ENCODE peak calls at places on chromosomes 7 and 10, in nine cellular contexts. One of them, this sample, is unnamed.

GRCh38 chr7:64951250-64951848 is 39.5 kb downstream of the ZNF117 start:
- DNase-seq in CD4-positive, alpha-beta T cell: no peak
- DNase-seq in nephron progenitor cell: no peak
- DNase-seq in H1: no peak
- DNase-seq in CD8-positive, alpha-beta T cell: no peak
- DNase-seq in RWPE1: peak
- DNase-seq in thoracic aorta: no peak
- DNase-seq in HCT116: peak
- DNase-seq in GM13976: peak
- DNase-seq in this sample: no peak

GRCh38 chr7:132500727-132501410 is 75.4 kb downstream of the PLXNA4 start:
- DNase-seq in CD4-positive, alpha-beta T cell: no peak
- DNase-seq in nephron progenitor cell: no peak
- DNase-seq in H1: peak
- DNase-seq in CD8-positive, alpha-beta T cell: no peak
- DNase-seq in RWPE1: no peak
- DNase-seq in thoracic aorta: peak
- DNase-seq in HCT116: no peak
- DNase-seq in GM13976: no peak
- DNase-seq in this sample: no peak

GRCh38 chr10:32346551-32347362 is at the start of gene EPC1:
- DNase-seq in CD4-positive, alpha-beta T cell: peak
- DNase-seq in nephron progenitor cell: peak
- DNase-seq in H1: peak
- DNase-seq in CD8-positive, alpha-beta T cell: peak
- DNase-seq in RWPE1: peak
- DNase-seq in thoracic aorta: peak
- DNase-seq in HCT116: peak
- DNase-seq in GM13976: peak
- DNase-seq in this sample: peak

GRCh38 chr10:34319197-34319846 is 495.8 kb downstream of the PARD3 start:
- DNase-seq in CD4-positive, alpha-beta T cell: no peak
- DNase-seq in nephron progenitor cell: no peak
- DNase-seq in H1: no peak
- DNase-seq in CD8-positive, alpha-beta T cell: no peak
- DNase-seq in RWPE1: peak
- DNase-seq in thoracic aorta: no peak
- DNase-seq in HCT116: peak
- DNase-seq in GM13976: no peak
- DNase-seq in this sample: no peak

GRCh38 chr10:97060441-97061084 is 125.2 kb downstream of the SLIT1 start:
- DNase-seq in CD4-positive, alpha-beta T cell: no peak
- DNase-seq in nephron progenitor cell: no peak
- DNase-seq in H1: no peak
- DNase-seq in CD8-positive, alpha-beta T cell: no peak
- DNase-seq in RWPE1: no peak
- DNase-seq in thoracic aorta: no peak
- DNase-seq in HCT116: no peak
- DNase-seq in GM13976: no peak
- DNase-seq in this sample: no peak

GRCh38 chr10:4937346-4937745 is 25.9 kb upstream of the AKR1C1 start:
- DNase-seq in CD4-positive, alpha-beta T cell: no peak
- DNase-seq in nephron progenitor cell: no peak
- DNase-seq in H1: no peak
- DNase-seq in CD8-positive, alpha-beta T cell: no peak
- DNase-seq in RWPE1: no peak
- DNase-seq in thoracic aorta: no peak
- DNase-seq in HCT116: no peak
- DNase-seq in GM13976: no peak
- DNase-seq in this sample: no peak

GRCh38 chr7:121288894-121289293 is 39.9 kb upstream of the WNT16 start:
- DNase-seq in CD4-positive, alpha-beta T cell: no peak
- DNase-seq in nephron progenitor cell: no peak
- DNase-seq in H1: no peak
- DNase-seq in CD8-positive, alpha-beta T cell: no peak
- DNase-seq in RWPE1: no peak
- DNase-seq in thoracic aorta: no peak
- DNase-seq in HCT116: peak
- DNase-seq in GM13976: no peak
- DNase-seq in this sample: no peak

GRCh38 chr10:127886371-127887051 is 6.2 kb downstream of the CLRN3 start:
- DNase-seq in CD4-positive, alpha-beta T cell: no peak
- DNase-seq in nephron progenitor cell: no peak
- DNase-seq in H1: peak
- DNase-seq in CD8-positive, alpha-beta T cell: no peak
- DNase-seq in RWPE1: no peak
- DNase-seq in thoracic aorta: no peak
- DNase-seq in HCT116: no peak
- DNase-seq in GM13976: no peak
- DNase-seq in this sample: no peak

GRCh38 chr10:110530131-110530831 is 32.6 kb downstream of the DUSP5 start:
- DNase-seq in CD4-positive, alpha-beta T cell: no peak
- DNase-seq in nephron progenitor cell: peak
- DNase-seq in H1: peak
- DNase-seq in CD8-positive, alpha-beta T cell: no peak
- DNase-seq in RWPE1: peak
- DNase-seq in thoracic aorta: no peak
- DNase-seq in HCT116: peak
- DNase-seq in GM13976: no peak
- DNase-seq in this sample: no peak

GRCh38 chr7:93399642-93400041 is 167.5 kb downstream of the VPS50 start:
- DNase-seq in CD4-positive, alpha-beta T cell: no peak
- DNase-seq in nephron progenitor cell: no peak
- DNase-seq in H1: no peak
- DNase-seq in CD8-positive, alpha-beta T cell: no peak
- DNase-seq in RWPE1: no peak
- DNase-seq in thoracic aorta: no peak
- DNase-seq in HCT116: no peak
- DNase-seq in GM13976: no peak
- DNase-seq in this sample: no peak

GRCh38 chr7:84021292-84021898 is 173.2 kb downstream of the SEMA3A start:
- DNase-seq in CD4-positive, alpha-beta T cell: no peak
- DNase-seq in nephron progenitor cell: no peak
- DNase-seq in H1: no peak
- DNase-seq in CD8-positive, alpha-beta T cell: no peak
- DNase-seq in RWPE1: no peak
- DNase-seq in thoracic aorta: no peak
- DNase-seq in HCT116: no peak
- DNase-seq in GM13976: no peak
- DNase-seq in this sample: no peak

GRCh38 chr10:81414038-81414437 is 461.0 kb upstream of the NRG3 start:
- DNase-seq in CD4-positive, alpha-beta T cell: no peak
- DNase-seq in nephron progenitor cell: peak
- DNase-seq in H1: no peak
- DNase-seq in CD8-positive, alpha-beta T cell: no peak
- DNase-seq in RWPE1: no peak
- DNase-seq in thoracic aorta: no peak
- DNase-seq in HCT116: no peak
- DNase-seq in GM13976: no peak
- DNase-seq in this sample: no peak

GRCh38 chr7:103766630-103767029 is 222.8 kb downstream of the RELN start:
- DNase-seq in CD4-positive, alpha-beta T cell: no peak
- DNase-seq in nephron progenitor cell: no peak
- DNase-seq in H1: no peak
- DNase-seq in CD8-positive, alpha-beta T cell: no peak
- DNase-seq in RWPE1: no peak
- DNase-seq in thoracic aorta: no peak
- DNase-seq in HCT116: no peak
- DNase-seq in GM13976: no peak
- DNase-seq in this sample: no peak

GRCh38 chr7:46545790-46546189 is 624.7 kb upstream of the IGFBP3 start:
- DNase-seq in CD4-positive, alpha-beta T cell: no peak
- DNase-seq in nephron progenitor cell: no peak
- DNase-seq in H1: no peak
- DNase-seq in CD8-positive, alpha-beta T cell: no peak
- DNase-seq in RWPE1: peak
- DNase-seq in thoracic aorta: no peak
- DNase-seq in HCT116: peak
- DNase-seq in GM13976: no peak
- DNase-seq in this sample: no peak

GRCh38 chr7:103446046-103446520 is at the start of gene SLC26A5:
- DNase-seq in CD4-positive, alpha-beta T cell: no peak
- DNase-seq in nephron progenitor cell: peak
- DNase-seq in H1: no peak
- DNase-seq in CD8-positive, alpha-beta T cell: no peak
- DNase-seq in RWPE1: peak
- DNase-seq in thoracic aorta: no peak
- DNase-seq in HCT116: no peak
- DNase-seq in GM13976: no peak
- DNase-seq in this sample: no peak

GRCh38 chr10:99709480-99710229 is 22.3 kb downstream of the COX15 start:
- DNase-seq in CD4-positive, alpha-beta T cell: no peak
- DNase-seq in nephron progenitor cell: no peak
- DNase-seq in H1: no peak
- DNase-seq in CD8-positive, alpha-beta T cell: no peak
- DNase-seq in RWPE1: no peak
- DNase-seq in thoracic aorta: no peak
- DNase-seq in HCT116: no peak
- DNase-seq in GM13976: peak
- DNase-seq in this sample: no peak

GRCh38 chr10:3761916-3762708 is 22.9 kb downstream of the KLF6 start:
- DNase-seq in CD4-positive, alpha-beta T cell: no peak
- DNase-seq in nephron progenitor cell: no peak
- DNase-seq in H1: no peak
- DNase-seq in CD8-positive, alpha-beta T cell: no peak
- DNase-seq in RWPE1: no peak
- DNase-seq in thoracic aorta: no peak
- DNase-seq in HCT116: peak
- DNase-seq in GM13976: no peak
- DNase-seq in this sample: no peak

GRCh38 chr10:103838851-103839512 is 16.4 kb downstream of the SH3PXD2A start:
- DNase-seq in CD4-positive, alpha-beta T cell: no peak
- DNase-seq in nephron progenitor cell: no peak
- DNase-seq in H1: no peak
- DNase-seq in CD8-positive, alpha-beta T cell: no peak
- DNase-seq in RWPE1: no peak
- DNase-seq in thoracic aorta: no peak
- DNase-seq in HCT116: no peak
- DNase-seq in GM13976: no peak
- DNase-seq in this sample: no peak

DNA sequence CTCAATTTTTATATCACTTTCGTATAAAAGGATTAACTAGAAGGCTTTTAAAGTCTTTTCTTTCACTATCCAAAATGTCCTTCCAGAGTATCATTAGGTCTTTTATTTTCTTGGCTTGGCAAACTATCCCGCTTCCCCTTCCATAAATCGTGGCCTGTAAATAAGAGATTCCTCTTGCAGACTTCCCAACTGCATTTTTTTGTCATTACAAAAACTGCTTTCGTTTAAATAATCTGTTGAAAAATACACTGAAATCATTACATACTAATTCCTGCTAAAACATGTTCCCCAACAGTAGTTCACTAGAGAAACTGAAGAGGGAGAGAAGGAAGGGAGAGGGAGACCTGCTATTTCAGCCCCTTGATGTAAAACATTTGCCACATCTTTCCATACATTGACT is 48.8 kb upstream of the STK17A start:
- DNase-seq in CD4-positive, alpha-beta T cell: no peak
- DNase-seq in nephron progenitor cell: no peak
- DNase-seq in H1: no peak
- DNase-seq in CD8-positive, alpha-beta T cell: no peak
- DNase-seq in RWPE1: no peak
- DNase-seq in thoracic aorta: no peak
- DNase-seq in HCT116: no peak
- DNase-seq in GM13976: no peak
- DNase-seq in this sample: no peak
- TF ChIP-seq CTCF in CD4-positive, alpha-beta T cell: no peak
- TF ChIP-seq CTCF in nephron progenitor cell: no peak
- TF ChIP-seq CTCF in H1: no peak
- TF ChIP-seq CTCF in CD8-positive, alpha-beta T cell: no peak
- TF ChIP-seq CTCF in RWPE1: no peak
- TF ChIP-seq CTCF in thoracic aorta: no peak
- TF ChIP-seq CTCF in HCT116: no peak
- TF ChIP-seq CTCF in GM13976: no peak
- TF ChIP-seq CTCF in this sample: no peak

GRCh38 chr7:74401137-74401859 is 52.4 kb upstream of the GTF2IRD1 start:
- DNase-seq in CD4-positive, alpha-beta T cell: peak
- DNase-seq in nephron progenitor cell: peak
- DNase-seq in H1: peak
- DNase-seq in CD8-positive, alpha-beta T cell: peak
- DNase-seq in RWPE1: peak
- DNase-seq in thoracic aorta: no peak
- DNase-seq in HCT116: peak
- DNase-seq in GM13976: peak
- DNase-seq in this sample: peak

GRCh38 chr7:74398426-74398825 is 55.3 kb upstream of the GTF2IRD1 start:
- DNase-seq in CD4-positive, alpha-beta T cell: no peak
- DNase-seq in nephron progenitor cell: no peak
- DNase-seq in H1: no peak
- DNase-seq in CD8-positive, alpha-beta T cell: no peak
- DNase-seq in RWPE1: no peak
- DNase-seq in thoracic aorta: no peak
- DNase-seq in HCT116: no peak
- DNase-seq in GM13976: no peak
- DNase-seq in this sample: no peak

GRCh38 chr7:74399006-74399405 is 54.7 kb upstream of the GTF2IRD1 start:
- DNase-seq in CD4-positive, alpha-beta T cell: no peak
- DNase-seq in nephron progenitor cell: no peak
- DNase-seq in H1: no peak
- DNase-seq in CD8-positive, alpha-beta T cell: no peak
- DNase-seq in RWPE1: no peak
- DNase-seq in thoracic aorta: no peak
- DNase-seq in HCT116: no peak
- DNase-seq in GM13976: no peak
- DNase-seq in this sample: no peak

GRCh38 chr7:74403521-74404387 is 50.0 kb upstream of the GTF2IRD1 start:
- DNase-seq in CD4-positive, alpha-beta T cell: no peak
- DNase-seq in nephron progenitor cell: no peak
- DNase-seq in H1: no peak
- DNase-seq in CD8-positive, alpha-beta T cell: no peak
- DNase-seq in RWPE1: no peak
- DNase-seq in thoracic aorta: no peak
- DNase-seq in HCT116: no peak
- DNase-seq in GM13976: no peak
- DNase-seq in this sample: no peak

GRCh38 chr7:74400420-74401136 is 53.1 kb upstream of the GTF2IRD1 start:
- DNase-seq in CD4-positive, alpha-beta T cell: no peak
- DNase-seq in nephron progenitor cell: no peak
- DNase-seq in H1: no peak
- DNase-seq in CD8-positive, alpha-beta T cell: no peak
- DNase-seq in RWPE1: no peak
- DNase-seq in thoracic aorta: no peak
- DNase-seq in HCT116: no peak
- DNase-seq in GM13976: peak
- DNase-seq in this sample: no peak
- TF ChIP-seq CTCF in CD4-positive, alpha-beta T cell: no peak
- TF ChIP-seq CTCF in nephron progenitor cell: no peak
- TF ChIP-seq CTCF in H1: no peak
- TF ChIP-seq CTCF in CD8-positive, alpha-beta T cell: no peak
- TF ChIP-seq CTCF in RWPE1: no peak
- TF ChIP-seq CTCF in thoracic aorta: no peak
- TF ChIP-seq CTCF in HCT116: no peak
- TF ChIP-seq CTCF in GM13976: no peak
- TF ChIP-seq CTCF in this sample: no peak

GRCh38 chr10:43362191-43362839 is 9.1 kb upstream of the FXYD4 start:
- DNase-seq in CD4-positive, alpha-beta T cell: peak
- DNase-seq in nephron progenitor cell: peak
- DNase-seq in H1: peak
- DNase-seq in CD8-positive, alpha-beta T cell: peak
- DNase-seq in RWPE1: peak
- DNase-seq in thoracic aorta: peak
- DNase-seq in HCT116: peak
- DNase-seq in GM13976: peak
- DNase-seq in this sample: peak
- TF ChIP-seq CTCF in CD4-positive, alpha-beta T cell: peak
- TF ChIP-seq CTCF in nephron progenitor cell: no peak
- TF ChIP-seq CTCF in H1: peak
- TF ChIP-seq CTCF in CD8-positive, alpha-beta T cell: peak
- TF ChIP-seq CTCF in RWPE1: peak
- TF ChIP-seq CTCF in thoracic aorta: peak
- TF ChIP-seq CTCF in HCT116: peak
- TF ChIP-seq CTCF in GM13976: peak
- TF ChIP-seq CTCF in this sample: no peak

GRCh38 chr10:64507869-64508609 is 986.8 kb downstream of the REEP3 start:
- DNase-seq in CD4-positive, alpha-beta T cell: no peak
- DNase-seq in nephron progenitor cell: no peak
- DNase-seq in H1: no peak
- DNase-seq in CD8-positive, alpha-beta T cell: no peak
- DNase-seq in RWPE1: no peak
- DNase-seq in thoracic aorta: no peak
- DNase-seq in HCT116: no peak
- DNase-seq in GM13976: no peak
- DNase-seq in this sample: no peak
- TF ChIP-seq CTCF in CD4-positive, alpha-beta T cell: no peak
- TF ChIP-seq CTCF in nephron progenitor cell: no peak
- TF ChIP-seq CTCF in H1: no peak
- TF ChIP-seq CTCF in CD8-positive, alpha-beta T cell: no peak
- TF ChIP-seq CTCF in RWPE1: no peak
- TF ChIP-seq CTCF in thoracic aorta: no peak
- TF ChIP-seq CTCF in HCT116: no peak
- TF ChIP-seq CTCF in GM13976: no peak
- TF ChIP-seq CTCF in this sample: no peak

This sample was measured in activated B cell treated with CpG ODN at 0.5 μM for 24 hours.